ENCODE peak calls at places on chromosomes 7 and 10, in four cellular contexts. Q is H1, K is mesenchymal stem cell, H is neuronal stem cell. L is an unnamed sample.

GRCh38 chr10:34768972-34769330 is 46.1 kb downstream of the PARD3 start:
- DNase-seq in Q (no peak), K (no peak), H (no peak), L (no peak)

GRCh38 chr7:83850941-83851340 is 202.0 kb upstream of the SEMA3E start:
- DNase-seq in Q (no peak), K (no peak), H (no peak), L (no peak)

GRCh38 chr10:124733566-124734245 is 10.5 kb downstream of the FAM53B start:
- DNase-seq in Q (peak), K (no peak), H (no peak), L (no peak)

GRCh38 chr7:25727446-25727845 is 424.6 kb upstream of the NFE2L3 start:
- DNase-seq in Q (no peak), K (no peak), H (no peak), L (no peak)

GRCh38 chr10:314871-315270 is 179.6 kb downstream of the ZMYND11 start:
- DNase-seq in Q (no peak), K (peak), H (no peak), L (no peak)

GRCh38 chr10:47019546-47019945 is 108.3 kb downstream of the PTPN20 start:
- DNase-seq in Q (no peak), K (no peak), H (no peak), L (no peak)

GRCh38 chr7:48427671-48428070 is 256.4 kb downstream of the ABCA13 start:
- DNase-seq in Q (no peak), K (no peak), H (no peak), L (no peak)

GRCh38 chr10:96840841-96841518 is 8.9 kb downstream of the LCOR start:
- DNase-seq in Q (no peak), K (peak), H (no peak), L (peak)

GRCh38 chr10:113479346-113480080 is 73.3 kb upstream of the HABP2 start:
- DNase-seq in Q (no peak), K (peak), H (no peak), L (peak)

GRCh38 chr7:128217030-128217805 is 23.9 kb upstream of the LEP start:
- DNase-seq in Q (no peak), K (peak), H (no peak), L (peak)

GRCh38 chr7:37067961-37068536 is 343.8 kb upstream of the AOAH start:
- DNase-seq in Q (no peak), K (no peak), H (no peak), L (no peak)

GRCh38 chr10:16787361-16787791 is 29.8 kb downstream of the RSU1 start:
- DNase-seq in Q (no peak), K (no peak), H (no peak), L (no peak)

GRCh38 chr7:131370523-131370968 is 42.9 kb downstream of the MKLN1 start:
- DNase-seq in Q (no peak), K (peak), H (no peak), L (no peak)

DNA sequence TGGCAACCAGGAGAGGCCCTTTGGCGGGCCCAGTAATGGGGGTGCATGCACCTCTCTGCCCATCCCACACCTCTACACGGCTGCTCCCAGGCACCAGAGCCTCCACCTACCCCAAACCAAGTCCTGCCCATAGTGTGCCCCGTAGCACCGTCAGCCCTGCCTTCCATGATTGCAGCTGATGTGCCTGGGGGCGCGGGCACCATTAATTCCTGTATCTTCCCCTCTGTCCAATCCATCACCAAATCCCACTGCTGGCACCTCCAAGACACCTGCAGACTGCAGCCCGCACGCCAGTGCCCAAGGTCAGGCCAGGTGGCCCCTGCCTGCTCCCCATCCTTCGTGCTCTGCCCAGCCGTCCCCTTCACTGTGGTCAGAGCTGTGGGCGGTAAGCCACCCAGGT is 533.0 kb downstream of the PTPRN2 start:
- DNase-seq in Q (no peak), K (no peak), H (no peak), L (no peak)
- H3K4ac ChIP-seq in Q (no peak), K (no peak), H (peak), L (no peak)

GRCh38 chr7:104980969-104981670 is 32.9 kb upstream of the KMT2E start:
- DNase-seq in Q (no peak), K (peak), H (peak), L (peak)

GRCh38 chr7:104982308-104982755 is 31.7 kb upstream of the KMT2E start:
- DNase-seq in Q (no peak), K (peak), H (no peak), L (peak)

GRCh38 chr7:104982773-104983619 is 31.0 kb upstream of the KMT2E start:
- DNase-seq in Q (no peak), K (no peak), H (no peak), L (no peak)

GRCh38 chr7:104980440-104980839 is 33.6 kb upstream of the KMT2E start:
- DNase-seq in Q (no peak), K (no peak), H (no peak), L (peak)

DNA sequence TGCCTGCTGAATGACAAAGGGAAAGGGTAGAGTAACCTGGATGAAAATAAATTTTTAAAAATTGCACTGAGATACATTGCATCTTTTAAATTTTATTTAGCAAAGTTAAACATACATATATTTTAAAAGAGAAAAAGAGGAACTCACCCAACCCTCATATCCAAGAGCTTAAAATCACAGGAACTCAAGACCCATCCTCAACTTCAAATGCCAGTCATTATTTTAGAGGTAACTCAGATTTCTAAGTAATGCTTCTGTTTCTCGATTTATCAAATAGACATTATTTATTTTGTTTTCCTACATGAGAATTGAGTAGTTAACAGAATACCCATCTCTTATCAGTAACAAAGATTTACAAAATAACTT is 32.4 kb upstream of the KMT2E start:
- DNase-seq in Q (no peak), K (no peak), H (no peak), L (no peak)
- H2BK12ac ChIP-seq in Q (no peak), K (no peak), H (no peak), L (no peak)

GRCh38 chr10:69279110-69279509 is 814 bp downstream of the HK1 start:
- DNase-seq in Q (no peak), K (no peak), H (no peak), L (no peak)
- H2BK5ac ChIP-seq in Q (no peak), K (no peak), H (no peak), L (no peak)

DNA sequence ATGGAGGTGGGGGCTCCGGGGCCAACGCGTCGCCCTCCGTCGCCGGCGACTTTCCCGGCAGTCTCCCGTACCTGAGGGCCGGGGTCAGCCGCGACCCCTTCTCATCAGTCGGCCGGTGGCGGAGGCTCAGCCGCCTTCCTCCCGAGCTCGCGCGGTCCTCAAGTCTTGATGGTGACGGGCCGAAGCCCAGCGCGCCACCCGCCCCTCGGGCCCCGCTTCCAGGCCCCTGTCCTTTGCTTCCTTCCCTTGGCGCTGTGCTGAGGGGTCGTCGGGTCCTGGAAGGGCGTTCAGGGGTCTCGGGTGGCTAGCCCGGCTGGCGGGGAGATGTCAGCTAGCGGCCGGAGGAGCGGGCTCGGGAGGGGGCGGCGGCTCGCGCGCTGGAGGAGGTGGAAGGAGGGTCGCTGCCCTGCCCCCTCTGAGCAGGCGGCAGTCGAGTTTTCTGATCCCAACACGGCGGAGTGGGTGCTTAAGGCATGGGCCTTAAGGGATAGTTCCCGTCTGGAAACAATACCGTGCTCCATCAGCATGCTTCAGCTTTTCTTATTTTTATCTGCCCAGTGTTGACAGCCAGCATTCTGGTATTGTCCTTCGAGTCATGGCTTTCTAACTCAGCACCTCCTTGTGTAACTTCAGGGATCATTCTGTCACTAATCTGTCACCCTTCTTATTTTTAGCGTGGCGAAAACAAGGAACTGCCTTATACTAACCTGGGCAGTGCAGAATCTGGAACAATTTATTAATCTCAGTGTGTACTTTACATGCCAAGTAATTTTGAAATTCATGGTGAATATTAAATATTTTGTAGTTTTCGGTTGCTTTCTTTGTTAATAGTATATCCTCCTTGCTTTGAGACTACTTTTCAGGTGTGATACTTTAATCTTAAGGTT is 748 bp downstream of the PHTF2 start:
- DNase-seq in Q (peak), K (peak), H (peak), L (peak)
- H3K4ac ChIP-seq in Q (no peak), K (peak), H (no peak), L (peak)

GRCh38 chr10:129532838-129533237 is 65.8 kb downstream of the MGMT start:
- DNase-seq in Q (no peak), K (no peak), H (no peak), L (no peak)

GRCh38 chr10:129533281-129533680 is 66.2 kb downstream of the MGMT start:
- DNase-seq in Q (no peak), K (no peak), H (no peak), L (no peak)

GRCh38 chr10:129530486-129531065 is 63.5 kb downstream of the MGMT start:
- DNase-seq in Q (no peak), K (no peak), H (no peak), L (no peak)

GRCh38 chr10:129531969-129532660 is 65.1 kb downstream of the MGMT start:
- DNase-seq in Q (no peak), K (no peak), H (no peak), L (no peak)

DNA sequence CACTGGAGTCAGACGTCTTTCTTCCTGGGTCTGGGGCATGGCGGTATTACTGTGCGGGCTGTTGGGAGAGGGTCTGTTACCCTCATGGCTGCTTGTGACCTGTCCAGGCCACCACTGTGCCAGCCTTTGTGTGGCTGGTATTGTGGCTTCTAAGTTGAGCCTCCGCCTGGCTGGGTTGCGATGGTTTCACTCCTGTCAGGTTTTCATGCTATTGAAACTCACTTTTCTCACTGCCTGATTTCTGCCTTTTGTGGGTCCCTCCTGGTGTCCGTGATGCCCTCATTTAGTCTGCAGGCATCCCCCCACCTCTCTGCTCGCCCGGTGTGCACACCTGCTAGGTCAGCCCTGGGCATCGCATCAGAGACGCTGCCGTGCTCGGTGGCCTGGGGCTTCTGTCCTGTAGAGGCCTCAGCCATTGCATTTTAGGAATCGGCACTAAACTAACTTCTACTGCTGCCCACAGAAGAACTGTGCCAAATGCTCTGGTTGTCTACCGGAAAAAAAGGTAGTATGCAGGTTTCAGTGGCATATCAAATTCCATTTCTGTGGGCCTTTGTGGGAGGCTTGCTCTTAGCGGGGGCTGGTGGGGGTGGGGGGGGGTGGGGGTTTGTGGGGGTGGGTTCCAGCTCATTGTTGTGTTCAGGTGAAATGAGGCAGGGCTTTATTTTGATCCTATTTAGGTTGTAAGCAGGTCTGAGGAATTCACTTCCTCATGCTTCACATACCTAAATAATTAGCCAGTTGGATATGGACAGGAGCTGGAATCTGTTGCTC is 64.3 kb downstream of the MGMT start:
- DNase-seq in Q (no peak), K (peak), H (peak), L (peak)
- H2BK12ac ChIP-seq in Q (peak), K (no peak), H (peak), L (peak)